ENCODE peak calls at places on chromosomes 12 and 14, in four cellular contexts. V is GM12865, Y is astrocyte, U is foreskin fibroblast. B is an unnamed sample.

GRCh38 chr12:52789637-52790426 is 6.1 kb downstream of the KRT3 start:
- DNase-seq in V (no peak), Y (no peak), U (no peak), B (no peak)

GRCh38 chr12:132325733-132326130 is 3.7 kb downstream of the GALNT9 start:
- DNase-seq in U (no peak), V (no peak), Y (no peak), B (no peak)

GRCh38 chr12:67069451-67070306 is 199.5 kb upstream of the CAND1 start:
- DNase-seq in Y (no peak), V (peak), U (peak), B (no peak)

GRCh38 chr12:52221912-52222457 is 11.1 kb upstream of the KRT7 start:
- DNase-seq in U (peak), Y (no peak), V (peak), B (no peak)

GRCh38 chr12:93913845-93914244 is 234.5 kb upstream of the PLXNC1 start:
- DNase-seq in Y (peak), U (peak), V (no peak), B (peak)

GRCh38 chr12:93766802-93767523 is 89.8 kb downstream of the CRADD start:
- DNase-seq in V (peak), Y (peak), U (peak), B (peak)

GRCh38 chr12:57929092-57929830 is 12.1 kb upstream of the ATP23 start:
- DNase-seq in V (no peak), U (no peak), Y (no peak), B (peak)

GRCh38 chr12:24960222-24960855 is 11.4 kb upstream of the BCAT1 start:
- DNase-seq in U (peak), V (peak), Y (peak), B (peak)

GRCh38 chr12:131461096-131461495 is 249.8 kb upstream of the SFSWAP start:
- DNase-seq in U (no peak), Y (no peak), V (no peak), B (no peak)

GRCh38 chr12:77256924-77257323 is 191.6 kb upstream of the E2F7 start:
- DNase-seq in V (no peak), U (no peak), Y (peak), B (peak)

GRCh38 chr12:109716512-109717389 is 3.1 kb downstream of the FAM222A start:
- DNase-seq in V (no peak), Y (no peak), U (peak), B (no peak)

GRCh38 chr14:55582741-55583140 is 2.7 kb downstream of the KTN1 start:
- DNase-seq in Y (no peak), U (no peak), V (peak), B (no peak)

GRCh38 chr14:55581011-55581806 is 1.2 kb downstream of the KTN1 start:
- DNase-seq in U (peak), Y (peak), V (peak), B (peak)

GRCh38 chr14:55579724-55580400 is at the start of gene KTN1:
- DNase-seq in Y (peak), U (peak), V (peak), B (peak)

GRCh38 chr14:55578511-55578910 is 1.5 kb upstream of the KTN1 start:
- DNase-seq in U (peak), V (no peak), Y (no peak), B (no peak)

DNA sequence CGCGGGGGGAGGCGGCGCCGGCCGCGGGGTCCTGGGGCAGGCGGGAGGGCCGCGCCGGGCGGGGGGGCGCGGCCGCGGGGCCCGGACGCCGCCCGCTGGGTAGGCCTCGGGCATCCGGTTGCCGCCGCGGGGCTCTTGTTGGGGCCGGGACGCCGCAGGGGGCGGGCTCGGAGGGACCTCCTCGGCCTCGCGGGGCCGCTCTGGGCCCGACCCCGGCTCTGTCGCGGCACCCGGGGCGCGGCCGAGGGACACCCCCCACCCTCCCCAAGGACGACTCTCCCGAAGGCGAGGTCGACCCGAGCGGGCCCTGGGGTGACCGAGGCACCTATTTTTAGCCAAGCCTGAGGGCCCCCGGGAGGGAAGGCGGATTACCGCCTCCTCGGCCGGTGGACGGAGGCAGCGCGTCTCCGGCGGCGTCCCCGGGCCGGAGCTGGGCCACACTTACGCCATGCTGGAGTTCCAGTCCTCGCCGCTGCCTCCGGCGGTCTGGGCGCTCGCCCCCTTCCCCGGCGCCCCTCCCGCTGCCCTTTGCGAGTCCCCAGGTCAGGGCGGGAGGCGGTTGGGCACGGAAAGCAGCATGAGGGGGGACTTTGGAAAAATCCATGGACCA is 499 bp downstream of the KTN1 start:
- DNase-seq in Y (no peak), V (peak), U (peak), B (no peak)
- TF ChIP-seq CTCF in Y (no peak), V (no peak), U (no peak), B (no peak)

GRCh38 chr12:2163172-2163927 is 110.6 kb downstream of the CACNA1C start:
- DNase-seq in Y (peak), U (peak), V (no peak), B (peak)

GRCh38 chr12:2167231-2167630 is 114.4 kb downstream of the CACNA1C start:
- DNase-seq in Y (no peak), V (no peak), U (no peak), B (no peak)

GRCh38 chr12:2166696-2167095 is 113.9 kb downstream of the CACNA1C start:
- DNase-seq in U (no peak), V (no peak), Y (no peak), B (no peak)

GRCh38 chr12:2161478-2161877 is 108.7 kb downstream of the CACNA1C start:
- DNase-seq in U (no peak), V (no peak), Y (peak), B (peak)

GRCh38 chr12:2165021-2165420 is 112.2 kb downstream of the CACNA1C start:
- DNase-seq in Y (peak), V (no peak), U (no peak), B (no peak)
- H3K4me3 ChIP-seq in Y (no peak), V (no peak), U (no peak), B (no peak)

GRCh38 chr12:64678835-64679234 is 68.5 kb downstream of the RASSF3 start:
- DNase-seq in V (no peak), Y (no peak), U (no peak), B (no peak)

GRCh38 chr12:64675795-64676194 is 65.5 kb downstream of the RASSF3 start:
- DNase-seq in Y (peak), V (no peak), U (peak), B (peak)

GRCh38 chr12:64680235-64680634 is 69.9 kb downstream of the RASSF3 start:
- DNase-seq in V (no peak), U (no peak), Y (no peak), B (no peak)

GRCh38 chr12:64679487-64679983 is 69.2 kb downstream of the RASSF3 start:
- DNase-seq in U (peak), Y (peak), V (peak), B (peak)

DNA sequence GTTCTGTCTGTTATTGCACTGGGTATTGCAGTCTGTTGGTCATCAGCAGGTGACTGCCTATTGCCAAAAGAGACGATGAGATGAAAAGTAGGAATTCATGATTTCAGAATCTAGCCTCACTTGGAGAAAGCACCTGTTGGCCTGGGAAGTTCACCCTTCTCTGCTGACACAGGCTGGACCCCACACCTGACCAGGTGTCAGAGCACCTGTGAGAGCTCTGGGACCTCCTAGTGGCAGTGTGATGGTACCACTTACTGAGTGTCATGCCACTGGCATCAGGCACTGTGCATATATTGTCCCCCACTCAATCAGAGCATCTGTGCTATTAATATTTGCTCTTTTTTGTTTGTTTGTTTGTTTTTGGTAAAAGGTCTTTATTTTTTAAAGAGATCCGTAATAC is 68.0 kb downstream of the RASSF3 start:
- DNase-seq in U (no peak), Y (no peak), V (no peak), B (no peak)
- TF ChIP-seq CTCF in U (no peak), Y (no peak), V (peak), B (no peak)

DNA sequence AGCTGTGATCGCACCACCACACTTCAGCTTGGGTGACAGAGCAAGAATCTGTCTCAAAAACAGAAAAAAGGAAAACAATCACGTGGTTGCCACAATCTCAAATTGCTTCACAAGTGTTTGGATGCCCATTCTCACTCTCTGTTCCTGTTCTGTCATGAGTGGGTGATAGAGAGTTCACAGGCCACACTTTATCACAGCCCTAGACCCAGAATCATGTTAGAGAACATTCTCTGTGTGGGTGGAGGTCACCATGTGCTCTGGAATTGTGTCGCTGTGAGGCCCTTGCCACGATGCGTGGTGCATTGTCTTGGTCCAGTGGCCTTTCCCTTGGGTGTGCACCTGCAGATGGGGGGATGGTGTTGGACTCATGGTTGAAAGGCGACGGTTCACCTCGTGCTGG is 91.7 kb downstream of the SLC24A4 start:
- DNase-seq in U (no peak), Y (no peak), V (no peak), B (no peak)
- H3K4me3 ChIP-seq in U (no peak), Y (no peak), V (no peak), B (no peak)

GRCh38 chr14:24093901-24094838 is at the start of gene PCK2:
- DNase-seq in Y (peak), V (peak), U (peak), B (peak)
- TF ChIP-seq CTCF in Y (no peak), V (no peak), U (no peak), B (no peak)

GRCh38 chr14:61586539-61587396 is 108.5 kb upstream of the HIF1A start:
- DNase-seq in Y (peak), U (peak), V (no peak), B (peak)
- H3K4me3 ChIP-seq in Y (no peak), U (no peak), V (no peak), B (no peak)

B was measured in fibroblast of pulmonary artery.